ENCODE peak calls at places on chromosomes 7 and 10, in five cellular contexts. One of them, this sample, is unnamed. For H3K4me1, the result is how much of the 10 kb centered on the place peaks cover.

GRCh38 chr7:45057853-45058252 is 30.9 kb downstream of the NACAD start:
- DNase-seq in neuronal stem cell: no peak
- DNase-seq in neural progenitor cell: no peak
- DNase-seq in IMR-90: no peak
- DNase-seq in fibroblast of lung: no peak
- DNase-seq in this sample: no peak

GRCh38 chr10:21340341-21340740 is 185.1 kb downstream of the SKIDA1 start:
- DNase-seq in IMR-90: no peak
- DNase-seq in neural progenitor cell: no peak
- DNase-seq in fibroblast of lung: peak
- DNase-seq in neuronal stem cell: no peak
- DNase-seq in this sample: no peak

GRCh38 chr7:4849390-4849789 is 12.4 kb downstream of the PAPOLB start:
- DNase-seq in neuronal stem cell: no peak
- DNase-seq in fibroblast of lung: peak
- DNase-seq in IMR-90: peak
- DNase-seq in neural progenitor cell: peak
- DNase-seq in this sample: no peak

GRCh38 chr10:117555017-117555416 is 12.5 kb downstream of the EMX2 start:
- DNase-seq in neural progenitor cell: no peak
- DNase-seq in fibroblast of lung: no peak
- DNase-seq in IMR-90: no peak
- DNase-seq in neuronal stem cell: no peak
- DNase-seq in this sample: no peak

GRCh38 chr7:70681847-70682350 is 450.0 kb upstream of the GALNT17 start:
- DNase-seq in IMR-90: no peak
- DNase-seq in neuronal stem cell: no peak
- DNase-seq in neural progenitor cell: no peak
- DNase-seq in fibroblast of lung: no peak
- DNase-seq in this sample: peak

GRCh38 chr7:815284-816216 is 16.7 kb upstream of the SUN1 start:
- DNase-seq in neural progenitor cell: peak
- DNase-seq in neuronal stem cell: peak
- DNase-seq in IMR-90: no peak
- DNase-seq in fibroblast of lung: no peak
- DNase-seq in this sample: no peak

GRCh38 chr7:96084880-96085551 is 236.9 kb downstream of the SLC25A13 start:
- DNase-seq in fibroblast of lung: peak
- DNase-seq in neuronal stem cell: no peak
- DNase-seq in IMR-90: peak
- DNase-seq in neural progenitor cell: no peak
- DNase-seq in this sample: no peak

GRCh38 chr10:104028146-104028545 is 57.5 kb downstream of the COL17A1 start:
- DNase-seq in neural progenitor cell: peak
- DNase-seq in neuronal stem cell: no peak
- DNase-seq in fibroblast of lung: peak
- DNase-seq in IMR-90: peak
- DNase-seq in this sample: no peak

GRCh38 chr10:47230957-47231356 is 69.0 kb upstream of the GDF10 start:
- DNase-seq in neural progenitor cell: no peak
- DNase-seq in fibroblast of lung: no peak
- DNase-seq in neuronal stem cell: no peak
- DNase-seq in IMR-90: no peak
- DNase-seq in this sample: no peak

GRCh38 chr7:92520024-92520423 is 8.3 kb downstream of the PEX1 start:
- DNase-seq in neuronal stem cell: no peak
- DNase-seq in neural progenitor cell: no peak
- DNase-seq in fibroblast of lung: no peak
- DNase-seq in IMR-90: no peak
- DNase-seq in this sample: no peak

GRCh38 chr10:7477538-7478334 is 66.9 kb upstream of the SFMBT2 start:
- DNase-seq in neuronal stem cell: no peak
- DNase-seq in fibroblast of lung: no peak
- DNase-seq in neural progenitor cell: no peak
- DNase-seq in IMR-90: no peak
- DNase-seq in this sample: no peak

GRCh38 chr7:23020742-23021401 is 6.9 kb upstream of the HYCC1 start:
- DNase-seq in neural progenitor cell: no peak
- DNase-seq in IMR-90: peak
- DNase-seq in neuronal stem cell: no peak
- DNase-seq in fibroblast of lung: peak
- DNase-seq in this sample: no peak

GRCh38 chr10:116207180-116207579 is 65.8 kb downstream of the GFRA1 start:
- DNase-seq in neural progenitor cell: no peak
- DNase-seq in IMR-90: no peak
- DNase-seq in fibroblast of lung: no peak
- DNase-seq in neuronal stem cell: no peak
- DNase-seq in this sample: no peak

GRCh38 chr7:104795616-104796398 is 218.2 kb upstream of the KMT2E start:
- DNase-seq in neural progenitor cell: no peak
- DNase-seq in fibroblast of lung: no peak
- DNase-seq in neuronal stem cell: no peak
- DNase-seq in IMR-90: no peak
- DNase-seq in this sample: no peak

GRCh38 chr10:78846770-78847169 is 222.0 kb upstream of the ZMIZ1 start:
- DNase-seq in fibroblast of lung: no peak
- DNase-seq in IMR-90: no peak
- DNase-seq in neural progenitor cell: peak
- DNase-seq in neuronal stem cell: no peak
- DNase-seq in this sample: no peak

GRCh38 chr10:31142026-31142425 is 110.4 kb upstream of the ZNF438 start:
- DNase-seq in IMR-90: peak
- DNase-seq in fibroblast of lung: peak
- DNase-seq in neuronal stem cell: no peak
- DNase-seq in neural progenitor cell: no peak
- DNase-seq in this sample: peak

GRCh38 chr7:2859952-2860351 is 15.8 kb upstream of the GNA12 start:
- DNase-seq in fibroblast of lung: no peak
- DNase-seq in neural progenitor cell: no peak
- DNase-seq in IMR-90: no peak
- DNase-seq in neuronal stem cell: no peak
- DNase-seq in this sample: no peak

GRCh38 chr10:119542990-119543813 is 683 bp upstream of the RGS10 start:
- DNase-seq in neuronal stem cell: peak
- DNase-seq in IMR-90: peak
- DNase-seq in neural progenitor cell: peak
- DNase-seq in fibroblast of lung: peak
- DNase-seq in this sample: peak

DNA sequence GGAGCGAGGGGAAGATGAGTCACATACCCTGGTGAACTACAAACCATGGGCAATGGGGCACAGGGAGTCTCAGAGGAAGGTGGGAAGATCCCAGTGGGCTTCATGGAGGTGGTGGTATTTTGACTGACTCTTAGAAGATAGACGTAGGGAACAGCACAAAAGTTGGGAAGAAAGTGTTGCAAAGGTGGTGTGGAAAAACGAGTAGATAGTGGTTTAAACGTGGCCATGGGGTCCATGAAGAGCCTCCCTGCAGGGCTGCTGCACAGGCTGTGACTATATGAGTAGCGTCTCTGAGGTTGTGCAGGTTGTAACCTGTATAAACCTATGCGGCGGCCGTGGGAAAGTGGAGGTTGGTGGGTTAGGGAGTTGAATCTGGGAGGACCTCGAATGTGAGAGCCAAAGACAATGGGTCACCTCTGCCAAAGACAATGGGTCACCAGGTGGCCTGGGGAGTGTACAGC is 13.8 kb downstream of the LZTS2 start:
- DNase-seq in fibroblast of lung: no peak
- DNase-seq in neural progenitor cell: no peak
- DNase-seq in IMR-90: no peak
- DNase-seq in neuronal stem cell: no peak
- DNase-seq in this sample: no peak
- H3K4me2 ChIP-seq in fibroblast of lung: no peak
- H3K4me2 ChIP-seq in neural progenitor cell: no peak
- H3K4me2 ChIP-seq in IMR-90: peak
- H3K4me2 ChIP-seq in neuronal stem cell: no peak
- H3K4me2 ChIP-seq in this sample: no peak

GRCh38 chr7:151057038-151057736 is 510 bp downstream of the CDK5 start:
- DNase-seq in fibroblast of lung: no peak
- DNase-seq in neuronal stem cell: no peak
- DNase-seq in IMR-90: no peak
- DNase-seq in neural progenitor cell: no peak
- DNase-seq in this sample: no peak

GRCh38 chr7:151059362-151060112 is at the start of gene SLC4A2:
- DNase-seq in IMR-90: peak
- DNase-seq in fibroblast of lung: peak
- DNase-seq in neural progenitor cell: peak
- DNase-seq in neuronal stem cell: peak
- DNase-seq in this sample: peak

GRCh38 chr7:151057737-151057988 is at the start of gene CDK5:
- DNase-seq in neural progenitor cell: no peak
- DNase-seq in IMR-90: no peak
- DNase-seq in neuronal stem cell: no peak
- DNase-seq in fibroblast of lung: no peak
- DNase-seq in this sample: no peak

GRCh38 chr7:151058766-151059361 is 525 bp upstream of the SLC4A2 start:
- DNase-seq in fibroblast of lung: no peak
- DNase-seq in neural progenitor cell: peak
- DNase-seq in neuronal stem cell: no peak
- DNase-seq in IMR-90: no peak
- DNase-seq in this sample: no peak

DNA sequence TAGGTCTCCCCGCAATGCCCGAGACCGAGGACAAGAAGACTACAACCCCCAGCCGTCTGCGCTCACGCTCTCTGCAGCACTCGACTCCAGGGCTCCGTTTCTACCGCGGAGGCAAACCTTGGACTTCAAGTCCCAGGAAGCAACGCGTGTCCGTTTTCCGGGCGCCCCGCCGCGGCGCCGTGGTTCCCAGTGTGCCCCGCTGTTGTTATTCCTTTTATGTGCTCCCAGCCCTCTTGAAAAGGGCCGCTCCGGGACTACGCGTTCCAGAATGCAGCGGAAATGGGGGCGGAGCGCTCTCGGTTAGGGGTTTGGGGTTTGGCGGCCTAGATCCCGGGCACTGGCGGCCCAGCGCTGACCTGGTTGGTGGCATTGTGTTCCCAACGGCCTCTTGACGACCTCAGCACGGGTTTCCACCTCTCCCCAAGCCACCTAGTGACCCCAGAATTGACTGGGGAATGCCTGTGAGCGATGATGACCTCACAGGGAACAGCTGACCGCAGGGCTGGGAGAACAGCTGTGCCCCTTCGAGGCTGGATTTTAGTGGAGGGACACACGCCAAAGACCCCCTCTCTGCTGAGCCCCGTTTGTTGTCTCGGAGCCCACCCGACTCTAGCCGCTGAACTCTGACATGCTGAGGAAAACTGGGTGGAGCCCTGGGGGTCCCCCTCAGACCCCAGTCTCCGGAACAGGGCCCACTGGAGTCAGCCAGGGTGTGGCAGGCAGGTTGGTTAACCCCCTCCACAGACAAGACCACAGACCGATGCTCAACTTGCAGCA is 480 bp upstream of the CDK5 start:
- DNase-seq in neural progenitor cell: peak
- DNase-seq in fibroblast of lung: peak
- DNase-seq in IMR-90: peak
- DNase-seq in neuronal stem cell: peak
- DNase-seq in this sample: peak
- H3K9ac ChIP-seq in neural progenitor cell: no peak
- H3K9ac ChIP-seq in fibroblast of lung: peak
- H3K9ac ChIP-seq in IMR-90: peak
- H3K9ac ChIP-seq in neuronal stem cell: peak
- H3K9ac ChIP-seq in this sample: peak

GRCh38 chr7:127911968-127912511 is 119.2 kb downstream of the LRRC4 start:
- DNase-seq in fibroblast of lung: no peak
- DNase-seq in neural progenitor cell: no peak
- DNase-seq in IMR-90: no peak
- DNase-seq in neuronal stem cell: no peak
- DNase-seq in this sample: no peak

GRCh38 chr7:127908430-127909258 is 122.6 kb downstream of the LRRC4 start:
- DNase-seq in IMR-90: peak
- DNase-seq in fibroblast of lung: no peak
- DNase-seq in neuronal stem cell: no peak
- DNase-seq in neural progenitor cell: no peak
- DNase-seq in this sample: no peak

GRCh38 chr7:127907110-127907509 is 124.1 kb downstream of the LRRC4 start:
- DNase-seq in neural progenitor cell: no peak
- DNase-seq in fibroblast of lung: no peak
- DNase-seq in neuronal stem cell: no peak
- DNase-seq in IMR-90: no peak
- DNase-seq in this sample: no peak

GRCh38 chr7:127907638-127908040 is 123.6 kb downstream of the LRRC4 start:
- DNase-seq in IMR-90: peak
- DNase-seq in fibroblast of lung: peak
- DNase-seq in neural progenitor cell: no peak
- DNase-seq in neuronal stem cell: no peak
- DNase-seq in this sample: no peak

DNA sequence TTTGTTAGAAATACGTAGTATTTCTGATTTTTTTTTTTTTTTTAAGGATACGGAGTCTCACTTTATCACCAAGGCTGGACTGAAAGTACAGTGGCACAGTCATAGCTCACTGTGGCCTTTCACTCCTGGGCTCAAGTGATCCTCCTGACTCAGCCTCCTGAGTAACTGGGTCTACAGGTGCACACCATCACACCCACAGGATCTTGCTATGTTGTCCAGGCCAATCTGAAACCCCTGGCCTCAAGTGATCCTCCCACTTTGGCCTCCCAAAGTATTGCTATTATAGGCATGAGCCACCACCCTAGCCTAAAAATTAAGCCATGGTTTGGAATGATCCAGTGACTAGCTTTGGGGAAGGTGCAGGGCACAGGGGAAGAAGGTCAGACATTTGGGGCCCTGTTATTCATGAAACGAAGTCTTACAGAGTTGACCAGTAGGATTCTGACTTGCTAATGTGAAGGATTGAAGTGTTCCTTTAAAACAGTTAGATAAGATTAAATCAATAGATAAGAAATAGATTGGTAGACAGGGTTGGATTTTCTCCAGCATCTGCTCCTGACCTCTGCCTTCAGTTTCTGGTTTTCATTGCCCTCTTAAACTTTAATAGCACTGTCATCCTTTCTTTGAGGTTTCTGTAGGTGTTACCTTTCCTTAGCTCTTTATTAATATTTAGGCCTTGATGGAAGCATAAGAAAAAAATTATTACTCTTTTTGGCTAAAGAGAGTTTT is 121.6 kb downstream of the LRRC4 start:
- DNase-seq in IMR-90: no peak
- DNase-seq in fibroblast of lung: no peak
- DNase-seq in neuronal stem cell: no peak
- DNase-seq in neural progenitor cell: no peak
- DNase-seq in this sample: no peak
- H3K4me1 ChIP-seq in IMR-90: under half
- H3K4me1 ChIP-seq in fibroblast of lung: under half
- H3K4me1 ChIP-seq in neuronal stem cell: under half
- H3K4me1 ChIP-seq in neural progenitor cell: under half
- H3K4me1 ChIP-seq in this sample: under half

GRCh38 chr10:28331821-28332220 is 29.0 kb upstream of the MPP7 start:
- DNase-seq in fibroblast of lung: peak
- DNase-seq in neuronal stem cell: no peak
- DNase-seq in IMR-90: peak
- DNase-seq in neural progenitor cell: no peak
- DNase-seq in this sample: no peak

GRCh38 chr10:28326516-28327493 is 23.9 kb upstream of the MPP7 start:
- DNase-seq in neural progenitor cell: no peak
- DNase-seq in IMR-90: peak
- DNase-seq in neuronal stem cell: no peak
- DNase-seq in fibroblast of lung: peak
- DNase-seq in this sample: no peak

GRCh38 chr10:28327494-28327886 is 24.6 kb upstream of the MPP7 start:
- DNase-seq in fibroblast of lung: peak
- DNase-seq in neuronal stem cell: no peak
- DNase-seq in IMR-90: peak
- DNase-seq in neural progenitor cell: no peak
- DNase-seq in this sample: no peak

GRCh38 chr10:28332699-28333098 is 29.8 kb upstream of the MPP7 start:
- DNase-seq in neuronal stem cell: no peak
- DNase-seq in fibroblast of lung: no peak
- DNase-seq in neural progenitor cell: no peak
- DNase-seq in IMR-90: no peak
- DNase-seq in this sample: no peak

GRCh38 chr10:28328346-28328745 is 25.5 kb upstream of the MPP7 start:
- DNase-seq in neural progenitor cell: no peak
- DNase-seq in fibroblast of lung: peak
- DNase-seq in IMR-90: peak
- DNase-seq in neuronal stem cell: no peak
- DNase-seq in this sample: no peak
- H3K4me2 ChIP-seq in neural progenitor cell: no peak
- H3K4me2 ChIP-seq in fibroblast of lung: no peak
- H3K4me2 ChIP-seq in IMR-90: no peak
- H3K4me2 ChIP-seq in neuronal stem cell: no peak
- H3K4me2 ChIP-seq in this sample: no peak

This sample was measured in DND-41.